ENCODE peak calls at places on chromosomes 7 and 10, in four cellular contexts. B is amniotic stem cell; I is D341Med; N is stimulated activated CD4-positive, alpha-beta T cell treated with anti-CD3 and anti-CD28 coated beads, TNF-alpha, amount 100 ng/mL, for 1 hour. J is an unnamed sample.

GRCh38 chr10:88236121-88236743 is 346.9 kb downstream of the RNLS start:
- DNase-seq in B (no peak), I (no peak), N (no peak), J (no peak)

GRCh38 chr7:135946289-135947055 is 30.7 kb downstream of the MTPN start:
- DNase-seq in B (no peak), N (no peak), I (no peak), J (no peak)

GRCh38 chr10:49115796-49116508 is 630 bp upstream of the VSTM4 start:
- DNase-seq in B (no peak), N (no peak), I (peak; percentile 14), J (no peak)

GRCh38 chr10:73953665-73954064 is 42.7 kb downstream of the PLAU start:
- DNase-seq in B (no peak), N (no peak), I (no peak), J (no peak)

GRCh38 chr10:130161331-130161730 is 25.1 kb downstream of the GLRX3 start:
- DNase-seq in I (no peak), N (no peak), B (no peak), J (no peak)

GRCh38 chr10:49321021-49321420 is 22.1 kb downstream of the C10orf71 start:
- DNase-seq in B (no peak), I (no peak), N (no peak), J (no peak)

GRCh38 chr10:112022196-112022595 is 161.4 kb downstream of the GPAM start:
- DNase-seq in B (no peak), I (no peak), N (no peak), J (no peak)

GRCh38 chr7:153193144-153193595 is 433.6 kb downstream of the ACTR3B start:
- DNase-seq in I (peak; percentile 89), N (no peak), B (no peak), J (peak; percentile 33)

GRCh38 chr10:118840071-118840775 is 85.5 kb upstream of the CACUL1 start:
- DNase-seq in I (no peak), N (no peak), B (no peak), J (no peak)

GRCh38 chr7:95411036-95411435 is 14.9 kb upstream of the PON3 start:
- DNase-seq in I (no peak), B (no peak), N (no peak), J (no peak)

GRCh38 chr10:3059974-3060373 is 7.4 kb upstream of the PFKP start:
- DNase-seq in B (no peak), I (no peak), N (no peak), J (no peak)

GRCh38 chr7:156585926-156586325 is 54.6 kb upstream of the RNF32 start:
- DNase-seq in B (no peak), N (no peak), I (no peak), J (no peak)

GRCh38 chr7:98922392-98923107 is 44.2 kb downstream of the TRRAP start:
- DNase-seq in N (no peak), I (no peak), B (no peak), J (no peak)

GRCh38 chr10:81367132-81367531 is 507.9 kb upstream of the NRG3 start:
- DNase-seq in B (no peak), I (no peak), N (no peak), J (no peak)

GRCh38 chr7:46454796-46455195 is 533.7 kb upstream of the IGFBP3 start:
- DNase-seq in I (no peak), B (no peak), N (no peak), J (no peak)

GRCh38 chr7:26284995-26285632 is 6.5 kb upstream of the SNX10 start:
- DNase-seq in B (no peak), I (peak; percentile 57), N (no peak), J (no peak)

GRCh38 chr10:122363311-122363710 is 11.2 kb upstream of the PLEKHA1 start:
- DNase-seq in B (no peak), I (no peak), N (no peak), J (no peak)

GRCh38 chr10:78861456-78862327 is 207.1 kb upstream of the ZMIZ1 start:
- DNase-seq in B (no peak), I (no peak), N (no peak), J (no peak)

GRCh38 chr10:77190275-77190674 is 447.3 kb downstream of the KCNMA1 start:
- DNase-seq in B (no peak), N (no peak), I (no peak), J (no peak)

GRCh38 chr10:21336476-21337170 is 188.9 kb downstream of the SKIDA1 start:
- DNase-seq in I (no peak), B (peak; percentile 93), N (no peak), J (peak; percentile 78)

GRCh38 chr10:103089493-103089892 is 103.6 kb downstream of the NT5C2 start:
- DNase-seq in I (no peak), B (no peak), N (no peak), J (no peak)

GRCh38 chr7:100649826-100650565 is 6.3 kb downstream of the ACTL6B start:
- DNase-seq in I (no peak), N (no peak), B (no peak), J (no peak)